ENCODE peak calls at places on chromosomes 16 and 17, in five cellular contexts. M is GM06990, N is cardiac fibroblast, H is astrocyte of the spinal cord, D is body of pancreas. E is an unnamed sample.

GRCh38 chr16:75262104-75262799 is 10.8 kb upstream of the BCAR1 start:
- DNase-seq in M (no peak), N (no peak), D (peak), H (no peak), E (no peak)

GRCh38 chr17:1422907-1423306 is 22.9 kb upstream of the YWHAE start:
- DNase-seq in M (no peak), H (peak), N (peak), D (no peak), E (peak)

GRCh38 chr17:18324140-18325049 is 9.3 kb downstream of the SMCR8 start:
- DNase-seq in D (no peak), M (no peak), H (no peak), N (no peak), E (no peak)

GRCh38 chr17:39591958-39592954 is 15.5 kb downstream of the NEUROD2 start:
- DNase-seq in N (peak), M (no peak), H (peak), D (peak), E (no peak)

GRCh38 chr16:46686815-46687473 is 2.0 kb downstream of the VPS35 start:
- DNase-seq in M (no peak), D (no peak), N (no peak), H (no peak), E (no peak)

GRCh38 chr17:27985306-27985705 is 57.2 kb upstream of the NLK start:
- DNase-seq in D (no peak), N (no peak), M (no peak), H (no peak), E (no peak)

GRCh38 chr16:58366247-58367031 is 25.8 kb upstream of the GINS3 start:
- DNase-seq in N (peak), M (no peak), D (no peak), H (peak), E (no peak)

GRCh38 chr17:72833113-72833512 is 259.4 kb downstream of the SLC39A11 start:
- DNase-seq in H (no peak), M (no peak), N (no peak), D (no peak), E (no peak)

GRCh38 chr16:535446-536405 is 8.2 kb downstream of the CAPN15 start:
- DNase-seq in D (peak), H (peak), N (peak), M (no peak), E (no peak)

GRCh38 chr17:75635610-75636202 is 2.5 kb downstream of the SMIM5 start:
- DNase-seq in M (no peak), N (no peak), H (no peak), D (peak), E (no peak)

GRCh38 chr17:5775098-5775497 is 190.8 kb upstream of the NLRP1 start:
- DNase-seq in N (no peak), D (no peak), H (no peak), M (no peak), E (no peak)

GRCh38 chr16:49755291-49755611 is 100.7 kb downstream of the ZNF423 start:
- DNase-seq in H (peak), N (peak), D (no peak), M (no peak), E (no peak)

GRCh38 chr17:31654936-31655335 is 204.1 kb downstream of the COPRS start:
- DNase-seq in N (no peak), H (no peak), M (peak), D (no peak), E (no peak)

GRCh38 chr16:21159281-21159951 is 942 bp downstream of the LDAF1 start:
- DNase-seq in N (no peak), D (peak), M (peak), H (no peak), E (no peak)

GRCh38 chr17:27659685-27660084 is 28.7 kb downstream of the LGALS9 start:
- DNase-seq in N (no peak), D (no peak), H (no peak), M (no peak), E (no peak)

GRCh38 chr17:77454560-77455095 is 313.9 kb downstream of the SEC14L1 start:
- DNase-seq in H (no peak), M (no peak), D (no peak), N (no peak), E (no peak)

GRCh38 chr17:67779098-67779672 is 46.1 kb upstream of the BPTF start:
- DNase-seq in H (peak), D (peak), N (peak), M (peak), E (peak)

GRCh38 chr16:50864386-50864785 is 122.5 kb downstream of the CYLD start:
- DNase-seq in H (no peak), D (no peak), M (no peak), N (no peak), E (no peak)

GRCh38 chr16:85567101-85567866 is 45.8 kb upstream of the GSE1 start:
- DNase-seq in H (no peak), M (no peak), D (no peak), N (no peak), E (no peak)

GRCh38 chr17:416293-417206 is 63.9 kb upstream of the RPH3AL start:
- DNase-seq in H (no peak), D (no peak), N (no peak), M (peak), E (no peak)

GRCh38 chr16:58472827-58473226 is 27.1 kb upstream of the NDRG4 start:
- DNase-seq in N (no peak), M (no peak), D (no peak), H (no peak), E (no peak)

GRCh38 chr16:4733747-4734062 is 366 bp downstream of the ANKS3 start:
- DNase-seq in M (no peak), H (no peak), D (no peak), N (no peak), E (no peak)

GRCh38 chr17:78131172-78132085 is 858 bp downstream of the TMC8 start:
- DNase-seq in D (no peak), M (peak), H (no peak), N (no peak), E (no peak)

GRCh38 chr16:58492066-58492465 is 7.9 kb upstream of the NDRG4 start:
- DNase-seq in M (no peak), D (no peak), H (no peak), N (no peak), E (no peak)

GRCh38 chr16:12524658-12525057 is 279.0 kb downstream of the CPPED1 start:
- DNase-seq in D (no peak), N (no peak), M (no peak), H (no peak), E (no peak)

GRCh38 chr16:85473909-85474640 is 139.0 kb upstream of the GSE1 start:
- DNase-seq in H (no peak), D (no peak), M (no peak), N (no peak), E (no peak)

GRCh38 chr16:47848481-47849109 is 307.2 kb downstream of the ABCC12 start:
- DNase-seq in M (no peak), N (peak), H (peak), D (peak), E (no peak)

GRCh38 chr17:66813314-66813713 is 21.6 kb upstream of the CACNG5 start:
- DNase-seq in H (no peak), D (no peak), M (no peak), N (no peak), E (no peak)

GRCh38 chr17:74452841-74453661 is 13.4 kb upstream of the CD300A start:
- DNase-seq in N (no peak), H (no peak), D (peak), M (no peak), E (no peak)
- H3K4me3 ChIP-seq in N (no peak), H (no peak), D (no peak), M (no peak), E (no peak)

DNA sequence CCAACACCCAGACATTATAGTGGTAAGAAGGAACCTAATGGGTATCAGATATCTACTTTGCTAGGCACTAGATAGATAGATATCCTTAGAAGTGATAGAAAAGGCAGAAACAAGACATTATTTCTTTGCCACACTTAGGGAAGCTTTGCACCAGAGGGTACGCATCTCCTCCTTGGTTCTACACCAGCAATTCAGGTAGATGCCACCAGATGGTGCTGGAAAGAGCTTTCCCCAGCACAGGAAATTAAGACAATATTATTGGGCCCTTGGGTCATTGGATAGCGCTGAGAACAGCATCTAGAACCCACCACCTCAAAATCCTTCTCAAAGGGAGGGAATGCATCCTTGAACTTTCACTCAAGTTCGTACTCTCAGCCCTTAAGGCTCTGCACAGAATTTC is 173.8 kb upstream of the CCL2 start:
- DNase-seq in H (no peak), D (no peak), M (no peak), N (peak), E (no peak)
- TF ChIP-seq CTCF in H (peak), D (no peak), M (peak), N (peak), E (no peak)

DNA sequence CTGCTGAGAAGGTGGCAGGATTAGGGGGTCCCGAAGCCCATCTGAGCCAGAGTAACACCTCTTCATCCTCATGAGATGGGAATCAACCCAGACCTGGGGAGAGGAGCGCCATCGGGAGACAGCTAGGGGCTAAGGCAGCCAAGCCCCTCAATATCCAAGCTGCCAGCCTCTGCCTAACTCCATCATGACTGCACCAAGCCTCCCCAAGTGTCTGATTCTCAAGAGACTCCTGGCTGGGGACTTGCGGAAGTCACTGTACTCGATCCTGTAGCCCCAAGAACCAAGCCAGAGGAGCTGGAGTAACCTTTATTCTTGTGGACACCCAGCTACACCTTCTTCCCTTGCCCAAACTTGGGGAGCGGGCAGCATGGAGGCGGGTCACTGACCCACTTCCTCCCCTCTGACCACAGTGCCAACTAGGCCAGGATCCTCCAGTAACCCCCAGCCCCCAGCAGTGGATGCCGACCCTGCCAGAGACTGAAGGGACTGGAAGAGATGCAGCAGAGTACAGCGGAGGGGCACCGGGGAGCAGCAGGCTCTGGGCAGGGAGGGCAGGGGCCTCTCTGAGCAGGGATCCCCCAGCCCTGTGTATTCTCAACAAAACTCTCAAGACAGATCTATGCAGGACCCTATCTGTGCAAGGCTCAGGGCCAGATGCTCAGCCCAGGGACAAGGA is 13.3 kb downstream of the HDAC5 start:
- DNase-seq in N (no peak), H (no peak), M (no peak), D (no peak), E (no peak)
- H3K4me3 ChIP-seq in N (no peak), H (peak), M (peak), D (no peak), E (peak)

GRCh38 chr17:7551396-7551795 is 2.5 kb downstream of the TNFSF12 start:
- DNase-seq in H (no peak), D (no peak), N (no peak), M (no peak), E (no peak)

GRCh38 chr17:7550359-7550758 is 1.5 kb downstream of the TNFSF12 start:
- DNase-seq in D (no peak), M (no peak), N (no peak), H (no peak), E (no peak)

GRCh38 chr17:7552621-7553051 is 3.8 kb downstream of the TNFSF12 start:
- DNase-seq in N (no peak), D (no peak), H (no peak), M (no peak), E (no peak)

GRCh38 chr17:7549401-7550055 is 670 bp downstream of the TNFSF12 start:
- DNase-seq in M (no peak), H (no peak), N (no peak), D (peak), E (no peak)

DNA sequence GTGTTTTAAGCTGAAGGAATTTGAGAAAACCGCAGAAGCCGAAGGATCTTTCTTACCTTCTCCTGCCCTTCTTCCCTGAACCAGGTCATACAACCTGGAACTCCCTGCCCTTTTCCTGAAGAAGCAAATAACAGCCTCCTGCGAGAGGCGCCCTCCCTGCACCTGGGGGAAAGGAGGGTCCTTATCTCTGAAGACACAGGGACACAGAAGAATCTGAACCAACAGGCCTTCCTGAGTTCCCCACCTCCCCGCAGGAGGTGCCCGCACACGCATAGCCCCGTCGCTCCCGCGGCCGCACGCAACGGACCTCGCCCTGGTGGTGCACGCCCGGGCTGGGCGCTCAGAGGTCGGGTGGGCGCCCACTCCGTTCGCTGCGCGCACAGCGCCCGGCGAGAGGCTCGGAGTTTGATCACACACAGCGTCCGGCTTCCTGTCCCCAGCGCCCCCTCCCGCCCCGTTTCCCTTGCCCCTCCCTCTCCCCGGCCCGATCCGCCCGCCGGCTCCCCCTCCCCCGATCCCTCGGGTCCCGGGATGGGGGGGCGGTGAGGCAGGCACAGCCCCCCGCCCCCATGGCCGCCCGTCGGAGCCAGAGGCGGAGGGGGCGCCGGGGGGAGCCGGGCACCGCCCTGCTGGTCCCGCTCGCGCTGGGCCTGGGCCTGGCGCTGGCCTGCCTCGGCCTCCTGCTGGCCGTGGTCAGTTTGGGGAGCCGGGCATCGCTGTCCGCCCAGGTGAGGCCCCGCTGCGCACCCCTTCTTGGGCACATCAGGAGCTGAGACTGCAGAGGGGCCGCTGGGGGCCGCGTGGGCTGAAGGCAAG is at the start of gene TNFSF12:
- DNase-seq in H (no peak), N (peak), M (peak), D (peak), E (no peak)
- TF ChIP-seq CTCF in H (peak), N (peak), M (no peak), D (no peak), E (peak)

GRCh38 chr16:24509536-24509935 is 29.8 kb upstream of the RBBP6 start:
- DNase-seq in N (no peak), D (no peak), H (no peak), M (no peak), E (no peak)
- H3K4me3 ChIP-seq in N (no peak), D (no peak), H (no peak), M (no peak), E (no peak)

DNA sequence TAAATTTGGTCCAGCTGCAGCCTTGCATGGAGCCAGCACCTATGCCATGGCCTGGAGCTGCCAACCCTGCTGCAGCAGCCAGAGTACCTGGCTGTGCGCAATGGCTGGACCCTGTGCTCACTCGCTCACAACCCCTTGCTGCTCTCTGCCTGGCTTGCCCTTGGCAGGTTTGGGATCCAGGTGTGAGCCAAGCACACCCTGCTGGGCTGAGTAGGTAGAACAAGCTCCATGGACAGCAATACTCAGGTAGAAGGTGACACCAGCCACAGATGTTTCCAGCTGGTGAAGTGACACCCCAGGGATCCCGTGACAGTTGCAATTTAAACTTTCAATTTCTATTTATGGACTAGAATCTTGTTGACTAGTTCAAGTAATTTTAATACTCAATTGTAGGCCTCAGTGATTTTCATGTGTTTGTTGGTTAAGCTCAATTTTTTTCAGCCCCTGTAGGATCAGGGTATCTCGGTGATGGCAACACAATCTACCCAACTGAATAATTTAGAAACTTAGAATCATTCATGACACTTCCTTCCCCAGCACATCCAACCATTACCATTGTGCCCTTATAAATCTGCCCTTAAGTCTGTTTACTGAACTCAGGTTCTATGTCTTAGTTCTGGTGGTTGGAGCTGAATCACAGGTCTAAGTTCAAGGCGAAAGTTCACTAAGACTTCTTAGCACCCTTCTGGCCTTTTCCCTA is 480.0 kb downstream of the PMP22 start:
- DNase-seq in M (no peak), D (no peak), N (no peak), H (no peak), E (no peak)
- TF ChIP-seq CTCF in M (no peak), D (no peak), N (no peak), H (no peak), E (no peak)

DNA sequence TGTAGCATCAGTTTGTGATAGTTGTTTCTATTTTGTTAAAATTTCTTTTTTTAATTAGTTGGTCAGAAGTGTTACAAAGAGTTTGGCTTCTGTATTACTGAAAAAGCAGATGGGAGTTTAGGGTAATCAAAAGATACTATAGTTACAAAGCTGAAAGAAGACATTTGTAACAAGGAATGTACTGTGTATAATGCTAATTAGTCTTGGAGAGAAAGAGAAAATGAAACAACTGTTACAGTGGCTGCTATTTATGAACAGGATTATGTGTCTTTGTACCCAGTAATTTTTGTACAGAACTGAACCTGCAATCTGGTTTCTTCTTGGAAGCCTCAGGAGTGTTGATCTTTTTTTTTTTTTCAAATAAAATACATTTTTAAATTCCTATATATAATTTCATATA is 14.3 kb downstream of the GDPD1 start:
- DNase-seq in N (no peak), D (no peak), M (no peak), H (no peak), E (no peak)
- H3K4me3 ChIP-seq in N (no peak), D (no peak), M (no peak), H (no peak), E (no peak)

GRCh38 chr17:57404073-57404472 is 147.8 kb downstream of the MSI2 start:
- DNase-seq in H (no peak), M (no peak), D (no peak), N (no peak), E (no peak)
- TF ChIP-seq CTCF in H (no peak), M (peak), D (no peak), N (no peak), E (no peak)

E was measured in AG04449.